ENCODE peak calls at places on chromosomes 11 and 22, in five cellular contexts. K, G, D, H and T are unnamed samples.

GRCh38 chr11:125091247-125091876 is 20.1 kb downstream of the TMEM218 start:
- DNase-seq in K (no peak), G (no peak), D (peak; percentile 78), H (peak; percentile 52), T (peak; percentile 68)

GRCh38 chr22:20788627-20789344 is 14.9 kb downstream of the SERPIND1 start:
- DNase-seq in K (no peak), G (no peak), D (no peak), H (no peak), T (no peak)

GRCh38 chr11:58575377-58576020 is at the start of gene LPXN:
- DNase-seq in K (no peak), G (peak; percentile 24), D (no peak), H (no peak), T (no peak)

GRCh38 chr11:71330996-71331395 is 78.6 kb upstream of the SHANK2 start:
- DNase-seq in K (no peak), G (no peak), D (no peak), H (no peak), T (no peak)

GRCh38 chr11:5293028-5293427 is 8.7 kb downstream of the OR51B4 start:
- DNase-seq in K (no peak), G (no peak), D (no peak), H (no peak), T (no peak)

GRCh38 chr11:15981292-15981691 is 375.1 kb downstream of the SOX6 start:
- DNase-seq in K (no peak), G (no peak), D (no peak), H (no peak), T (no peak)

GRCh38 chr11:13168281-13168680 is 109.3 kb upstream of the BMAL1 start:
- DNase-seq in K (no peak), G (no peak), D (no peak), H (no peak), T (peak; percentile 37)

GRCh38 chr11:46242462-46242960 is 35.0 kb upstream of the CREB3L1 start:
- DNase-seq in K (no peak), G (no peak), D (no peak), H (no peak), T (no peak)

GRCh38 chr11:86167499-86168161 is 76.9 kb upstream of the EED start:
- DNase-seq in K (no peak), G (no peak), D (no peak), H (no peak), T (no peak)

GRCh38 chr11:132099692-132100091 is 729.3 kb downstream of the NTM start:
- DNase-seq in K (no peak), G (no peak), D (peak; percentile 55), H (no peak), T (no peak)

GRCh38 chr11:45298718-45299117 is 12.6 kb upstream of the SYT13 start:
- DNase-seq in K (no peak), G (no peak), D (peak; percentile 58), H (no peak), T (no peak)